ENCODE peak calls at places on chromosomes 11 and 22, in six cellular contexts. K is Panc1; I is suprapubic skin; Z is heart left ventricle; R is CD8-positive, alpha-beta T cell; B is fibroblast of the aortic adventitia. L is an unnamed sample.

GRCh38 chr22:36015806-36016519 is 12.7 kb downstream of the RBFOX2 start:
- DNase-seq in K (no peak), I (no peak), Z (no peak), R (no peak), B (no peak), L (no peak)

GRCh38 chr11:112211556-112211955 is 14.7 kb upstream of the PTS start:
- DNase-seq in K (no peak), I (no peak), Z (no peak), R (no peak), B (no peak), L (peak)

GRCh38 chr11:102810943-102811528 is 13.1 kb upstream of the MMP1 start:
- DNase-seq in K (no peak), I (no peak), Z (no peak), R (no peak), B (peak), L (no peak)

GRCh38 chr22:23154461-23154860 is 9.2 kb downstream of the RAB36 start:
- DNase-seq in K (no peak), I (no peak), Z (no peak), R (no peak), B (no peak), L (no peak)

GRCh38 chr11:26021026-26021425 is 310.9 kb upstream of the ANO3 start:
- DNase-seq in K (no peak), I (no peak), Z (no peak), R (no peak), B (no peak), L (no peak)

GRCh38 chr22:23622634-23623033 is 9.5 kb downstream of the DRICH1 start:
- DNase-seq in K (no peak), I (no peak), Z (no peak), R (no peak), B (no peak), L (no peak)

GRCh38 chr11:2996976-2997375 is 4.8 kb upstream of the NAP1L4 start:
- DNase-seq in K (no peak), I (peak), Z (no peak), R (no peak), B (no peak), L (no peak)

GRCh38 chr22:38172489-38173155 is 9.0 kb downstream of the PLA2G6 start:
- DNase-seq in K (no peak), I (peak), Z (peak), R (peak), B (no peak), L (no peak)

GRCh38 chr11:64848779-64849599 is 4.5 kb upstream of the CDC42BPG start:
- DNase-seq in K (no peak), I (no peak), Z (no peak), R (no peak), B (no peak), L (peak)

GRCh38 chr11:111604392-111605009 is 2.3 kb downstream of the SIK2 start:
- DNase-seq in K (no peak), I (no peak), Z (no peak), R (no peak), B (peak), L (peak)

GRCh38 chr11:83222499-83222898 is 29.0 kb downstream of the ANKRD42 start:
- DNase-seq in K (no peak), I (no peak), Z (no peak), R (no peak), B (no peak), L (no peak)

GRCh38 chr11:29656557-29656956 is 360.3 kb downstream of the KCNA4 start:
- DNase-seq in K (no peak), I (no peak), Z (no peak), R (no peak), B (no peak), L (no peak)

GRCh38 chr22:42168476-42168875 is 37.9 kb upstream of the CYP2D6 start:
- DNase-seq in K (no peak), I (no peak), Z (no peak), R (no peak), B (no peak), L (no peak)

GRCh38 chr22:42217019-42217751 is 53.3 kb downstream of the TCF20 start:
- DNase-seq in K (no peak), I (no peak), Z (no peak), R (no peak), B (no peak), L (peak)

GRCh38 chr11:112241486-112241885 is 15.3 kb downstream of the PTS start:
- DNase-seq in K (no peak), I (no peak), Z (no peak), R (no peak), B (peak), L (no peak)

GRCh38 chr22:42357634-42358296 is 74.4 kb downstream of the NFAM1 start:
- DNase-seq in K (no peak), I (no peak), Z (no peak), R (no peak), B (no peak), L (no peak)

GRCh38 chr11:57071829-57072228 is 83.1 kb downstream of the OR5AK2 start:
- DNase-seq in K (peak), I (no peak), Z (no peak), R (no peak), B (peak), L (no peak)

GRCh38 chr11:17528181-17528691 is 16.0 kb downstream of the USH1C start:
- DNase-seq in K (peak), I (no peak), Z (no peak), R (no peak), B (peak), L (peak)

GRCh38 chr11:69554849-69555248 is 73.4 kb downstream of the LINC01488 start:
- DNase-seq in K (no peak), I (no peak), Z (no peak), R (no peak), B (no peak), L (no peak)

GRCh38 chr11:118928108-118928869 is 2.6 kb upstream of the BCL9L start:
- DNase-seq in K (peak), I (peak), Z (peak), R (peak), B (peak), L (peak)

GRCh38 chr11:76321340-76321739 is 59.6 kb downstream of the THAP12 start:
- DNase-seq in K (no peak), I (no peak), Z (no peak), R (no peak), B (no peak), L (no peak)

GRCh38 chr22:46791201-46791731 is 28.8 kb downstream of the TBC1D22A start:
- DNase-seq in K (no peak), I (peak), Z (no peak), R (peak), B (peak), L (peak)

GRCh38 chr11:44607987-44608386 is 42.5 kb downstream of the CD82 start:
- DNase-seq in K (no peak), I (no peak), Z (no peak), R (no peak), B (no peak), L (no peak)

GRCh38 chr11:46197421-46197820 is 76.2 kb upstream of the PHF21A start:
- DNase-seq in K (no peak), I (no peak), Z (no peak), R (no peak), B (no peak), L (no peak)

GRCh38 chr11:537622-538430 is 499 bp downstream of the LRRC56 start:
- DNase-seq in K (no peak), I (peak), Z (peak), R (no peak), B (no peak), L (no peak)

GRCh38 chr11:118607401-118608267 is at the start of gene PHLDB1:
- DNase-seq in K (no peak), I (peak), Z (peak), R (no peak), B (peak), L (peak)

GRCh38 chr11:120877746-120878365 is 146.0 kb upstream of the TBCEL start:
- DNase-seq in K (no peak), I (no peak), Z (no peak), R (no peak), B (no peak), L (no peak)

GRCh38 chr11:107040447-107041444 is 22.5 kb upstream of the GUCY1A2 start:
- DNase-seq in K (no peak), I (no peak), Z (no peak), R (no peak), B (peak), L (peak)

GRCh38 chr22:42720263-42721044 is at the start of gene A4GALT:
- DNase-seq in K (no peak), I (no peak), Z (no peak), R (no peak), B (no peak), L (peak)

GRCh38 chr11:25537393-25537792 is 794.5 kb upstream of the ANO3 start:
- DNase-seq in K (no peak), I (no peak), Z (no peak), R (no peak), B (no peak), L (no peak)

GRCh38 chr22:46619830-46620501 is at the start of gene GRAMD4:
- DNase-seq in K (no peak), I (no peak), Z (peak), R (no peak), B (no peak), L (no peak)

GRCh38 chr11:132072880-132073213 is 702.4 kb downstream of the NTM start:
- DNase-seq in K (no peak), I (no peak), Z (no peak), R (no peak), B (peak), L (no peak)

GRCh38 chr22:35882226-35883027 is 146.2 kb downstream of the RBFOX2 start:
- DNase-seq in K (no peak), I (no peak), Z (no peak), R (no peak), B (peak), L (no peak)

GRCh38 chr11:120800206-120800605 is 223.7 kb upstream of the TBCEL start:
- DNase-seq in K (no peak), I (no peak), Z (no peak), R (no peak), B (no peak), L (peak)

GRCh38 chr11:1554981-1555712 is 16.9 kb downstream of the DUSP8 start:
- DNase-seq in K (no peak), I (peak), Z (peak), R (no peak), B (no peak), L (no peak)

GRCh38 chr11:94513091-94513490 is 830 bp downstream of the C11orf97 start:
- DNase-seq in K (no peak), I (no peak), Z (no peak), R (no peak), B (no peak), L (no peak)

GRCh38 chr11:117816846-117817212 is 7.7 kb downstream of the FXYD2 start:
- DNase-seq in K (no peak), I (no peak), Z (peak), R (no peak), B (no peak), L (peak)

GRCh38 chr11:67436459-67437081 is 912 bp downstream of the PTPRCAP start:
- DNase-seq in K (no peak), I (no peak), Z (no peak), R (no peak), B (no peak), L (peak)
- H3K4me3 ChIP-seq in K (no peak), I (peak), Z (peak), R (peak), B (no peak), L (peak)

GRCh38 chr22:29375436-29376076 is 12.8 kb downstream of the AP1B1 start:
- DNase-seq in K (no peak), I (no peak), Z (no peak), R (no peak), B (peak), L (no peak)

GRCh38 chr22:29369460-29369859 is 18.9 kb downstream of the AP1B1 start:
- DNase-seq in K (no peak), I (peak), Z (peak), R (no peak), B (peak), L (no peak)

GRCh38 chr22:29370556-29370955 is 17.8 kb downstream of the AP1B1 start:
- DNase-seq in K (no peak), I (no peak), Z (no peak), R (no peak), B (no peak), L (no peak)
- TF ChIP-seq CTCF in K (no peak), I (no peak), Z (no peak), R (no peak), B (no peak), L (no peak)

GRCh38 chr11:47355283-47356128 is 3.0 kb upstream of the MYBPC3 start:
- DNase-seq in K (peak), I (peak), Z (peak), R (no peak), B (peak), L (peak)

GRCh38 chr11:47356998-47357329 is 4.5 kb upstream of the MYBPC3 start:
- DNase-seq in K (no peak), I (no peak), Z (no peak), R (no peak), B (no peak), L (no peak)

GRCh38 chr11:47353978-47354774 is 1.7 kb upstream of the MYBPC3 start:
- DNase-seq in K (no peak), I (no peak), Z (no peak), R (no peak), B (no peak), L (no peak)

GRCh38 chr11:47356129-47356997 is 3.9 kb upstream of the MYBPC3 start:
- DNase-seq in K (no peak), I (no peak), Z (no peak), R (no peak), B (no peak), L (no peak)

DNA sequence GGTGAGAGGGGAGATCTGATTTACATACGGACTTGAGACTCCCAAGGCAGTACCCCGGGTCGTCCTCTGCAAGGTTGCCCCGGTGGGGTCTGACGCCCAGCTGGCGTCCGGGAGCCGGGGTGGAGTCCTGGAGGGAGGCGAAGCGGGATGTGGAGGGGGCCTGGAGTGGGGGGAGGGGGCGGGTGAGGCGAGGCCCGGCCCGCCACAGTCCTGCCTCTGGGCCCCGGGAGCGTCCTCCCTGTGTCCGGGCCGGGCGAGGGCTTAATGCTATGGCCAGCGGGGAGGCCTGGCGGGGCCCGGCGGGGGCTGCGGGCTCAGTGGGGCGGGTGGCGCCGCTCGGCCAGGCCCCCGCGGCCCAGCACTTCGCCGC is 2.4 kb upstream of the MYBPC3 start:
- DNase-seq in K (no peak), I (no peak), Z (no peak), R (no peak), B (no peak), L (no peak)
- H3K4me3 ChIP-seq in K (peak), I (peak), Z (peak), R (no peak), B (peak), L (no peak)

GRCh38 chr11:114273071-114273470 is 23.1 kb upstream of the NNMT start:
- DNase-seq in K (no peak), I (no peak), Z (no peak), R (no peak), B (no peak), L (no peak)

GRCh38 chr11:114273890-114274635 is 22.1 kb upstream of the NNMT start:
- DNase-seq in K (no peak), I (no peak), Z (no peak), R (no peak), B (no peak), L (no peak)

GRCh38 chr11:114271316-114271715 is 24.9 kb upstream of the NNMT start:
- DNase-seq in K (no peak), I (no peak), Z (no peak), R (no peak), B (no peak), L (no peak)

GRCh38 chr11:114270531-114271270 is 25.5 kb upstream of the NNMT start:
- DNase-seq in K (no peak), I (no peak), Z (no peak), R (no peak), B (no peak), L (no peak)

GRCh38 chr11:114272311-114272710 is 23.9 kb upstream of the NNMT start:
- DNase-seq in K (no peak), I (no peak), Z (no peak), R (no peak), B (no peak), L (no peak)
- TF ChIP-seq CTCF in K (no peak), I (no peak), Z (no peak), R (no peak), B (no peak), L (no peak)

DNA sequence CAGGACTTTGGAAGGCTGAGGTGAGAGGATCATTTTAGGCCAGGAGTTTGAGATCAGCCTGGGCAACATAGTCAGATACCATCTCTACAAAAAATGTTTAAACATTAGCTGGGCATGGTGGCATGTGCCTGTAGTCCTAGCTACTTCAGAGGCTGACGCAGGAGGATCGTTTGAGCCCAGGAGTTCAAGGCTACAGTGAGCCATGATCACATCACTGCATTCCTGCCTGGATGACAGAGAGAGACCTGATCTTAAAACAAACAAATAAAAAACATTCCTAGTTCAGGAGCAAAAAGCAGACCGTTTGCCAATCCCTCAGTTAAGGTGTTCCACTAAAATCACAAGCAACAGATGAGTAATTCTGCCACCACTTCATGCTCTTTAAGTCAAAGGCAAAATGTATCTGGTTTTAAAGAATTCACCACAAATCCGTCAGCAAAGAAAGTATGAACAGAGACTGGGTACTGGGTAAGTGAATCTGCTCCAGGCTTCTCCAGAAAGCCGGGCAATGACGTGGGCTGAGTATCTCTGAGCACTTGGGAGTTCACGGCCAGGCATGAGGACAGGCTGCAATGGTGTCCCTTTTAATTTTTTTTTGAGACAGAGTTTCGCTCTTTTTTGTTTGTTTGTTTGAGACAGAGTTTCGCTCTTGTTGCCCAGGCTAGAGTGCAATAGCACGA is 19.5 kb downstream of the CLTCL1 start:
- DNase-seq in K (peak), I (no peak), Z (no peak), R (no peak), B (no peak), L (no peak)
- H3K4me3 ChIP-seq in K (no peak), I (no peak), Z (no peak), R (no peak), B (no peak), L (no peak)

DNA sequence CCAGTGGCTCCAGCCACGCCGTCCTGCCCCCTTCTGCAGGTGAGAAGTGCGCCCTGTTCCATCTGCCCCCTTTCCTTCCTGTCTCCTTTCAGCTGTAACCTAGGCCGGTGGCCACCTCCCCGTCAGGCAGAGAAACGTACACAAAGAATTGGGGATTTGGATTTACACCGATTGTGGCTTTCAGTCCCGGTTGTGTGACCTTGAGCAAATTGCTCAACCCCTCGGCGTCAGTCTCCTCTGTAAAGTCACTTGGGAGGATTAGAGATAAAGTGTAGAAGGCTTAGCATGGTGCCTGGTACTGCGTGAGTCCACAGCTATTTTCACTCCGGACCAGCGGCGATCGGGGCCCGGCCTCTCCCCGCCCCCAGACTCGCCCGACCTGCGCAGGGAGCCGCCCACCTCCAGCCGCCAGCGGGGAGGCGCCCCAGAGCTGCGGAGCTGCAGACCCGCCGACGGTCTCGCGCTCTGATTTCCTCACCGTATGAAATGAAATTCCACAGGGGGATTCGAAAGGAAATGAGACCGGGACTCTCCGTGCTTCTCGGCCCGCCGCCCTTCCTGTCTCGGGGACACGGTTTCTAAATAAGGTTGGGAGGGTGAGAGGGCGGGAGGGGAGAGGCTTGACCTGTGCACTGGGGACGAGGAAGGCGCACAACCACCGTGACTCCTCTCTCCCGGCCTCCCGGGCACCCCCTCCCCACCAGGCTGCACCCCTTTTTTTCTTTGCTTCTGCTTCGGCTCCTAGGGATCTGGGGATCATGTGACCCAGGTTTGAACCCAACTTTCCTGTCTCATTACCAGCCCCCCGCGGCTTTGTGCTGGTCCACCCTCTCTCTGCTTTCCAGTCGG is 703 bp upstream of the FZD4 start:
- DNase-seq in K (no peak), I (peak), Z (peak), R (no peak), B (peak), L (peak)
- TF ChIP-seq CTCF in K (peak), I (no peak), Z (no peak), R (no peak), B (peak), L (peak)

GRCh38 chr11:33733978-33734377 is 2.2 kb downstream of the CD59 start:
- DNase-seq in K (no peak), I (no peak), Z (no peak), R (no peak), B (no peak), L (no peak)
- H3K4me3 ChIP-seq in K (peak), I (peak), Z (peak), R (no peak), B (peak), L (no peak)

L was measured in GM12865.